ENCODE peak calls at places on chromosomes 6 and 20, in six cellular contexts. Y is mesothelial cell of epicardium, N is Calu3, D is upper lobe of left lung, J is psoas muscle, I is BE2C. C is an unnamed sample.

GRCh38 chr6:138343112-138343511 is 34.6 kb upstream of the SMIM28 start:
- DNase-seq in J (no peak), Y (no peak), N (no peak), I (no peak), D (no peak), C (no peak)

GRCh38 chr6:133392015-133392414 is 150.9 kb downstream of the EYA4 start:
- DNase-seq in D (no peak), I (no peak), J (no peak), N (no peak), Y (no peak), C (no peak)

GRCh38 chr6:27096834-27097511 is 150.5 kb upstream of the PRSS16 start:
- DNase-seq in I (peak), J (peak), D (peak), N (peak), Y (peak), C (no peak)

GRCh38 chr6:46510656-46511055 is 19.4 kb upstream of the RCAN2 start:
- DNase-seq in I (no peak), Y (no peak), J (no peak), D (no peak), N (no peak), C (no peak)

GRCh38 chr6:134698228-134698627 is 251.7 kb downstream of the ALDH8A1 start:
- DNase-seq in J (no peak), Y (no peak), I (no peak), N (no peak), D (no peak), C (no peak)

GRCh38 chr6:146887447-146888077 is 288.8 kb downstream of the ADGB start:
- DNase-seq in N (no peak), I (no peak), D (no peak), J (no peak), Y (no peak), C (no peak)

GRCh38 chr6:42260972-42261371 is 43.3 kb upstream of the MRPS10 start:
- DNase-seq in I (peak), D (no peak), Y (no peak), N (peak), J (peak), C (no peak)

GRCh38 chr6:118263929-118264486 is 284.1 kb upstream of the PLN start:
- DNase-seq in Y (peak), D (no peak), I (peak), J (no peak), N (no peak), C (no peak)

GRCh38 chr6:97963148-97963680 is 680.2 kb upstream of the MMS22L start:
- DNase-seq in N (no peak), I (no peak), J (no peak), D (no peak), Y (no peak), C (no peak)

GRCh38 chr6:41700577-41701347 is 34.6 kb downstream of the TFEB start:
- DNase-seq in N (no peak), I (no peak), D (no peak), Y (no peak), J (no peak), C (no peak)

GRCh38 chr6:9095671-9096260 is 660.4 kb upstream of the SLC35B3 start:
- DNase-seq in Y (no peak), D (no peak), N (no peak), J (no peak), I (no peak), C (no peak)

GRCh38 chr20:22862645-22863230 is 172.4 kb upstream of the SSTR4 start:
- DNase-seq in J (no peak), Y (no peak), D (no peak), N (no peak), I (no peak), C (no peak)

GRCh38 chr20:38283236-38283635 is 20.7 kb upstream of the BPI start:
- DNase-seq in J (no peak), N (no peak), D (no peak), Y (no peak), I (no peak), C (peak)

GRCh38 chr6:47483516-47483852 is 5.9 kb downstream of the CD2AP start:
- DNase-seq in I (no peak), D (no peak), Y (no peak), J (no peak), N (no peak), C (no peak)

GRCh38 chr6:43869091-43869710 is 99.2 kb downstream of the VEGFA start:
- DNase-seq in I (no peak), J (peak), D (no peak), N (no peak), Y (no peak), C (no peak)

GRCh38 chr6:393391-394221 is 2.1 kb downstream of the IRF4 start:
- DNase-seq in N (no peak), D (no peak), I (no peak), Y (no peak), J (peak), C (no peak)

GRCh38 chr20:57335392-57335791 is 5.8 kb downstream of the SPO11 start:
- DNase-seq in I (no peak), D (no peak), Y (no peak), N (no peak), J (no peak), C (no peak)

GRCh38 chr6:151702851-151703629 is 104.4 kb upstream of the ESR1 start:
- DNase-seq in I (no peak), Y (no peak), D (no peak), J (no peak), N (no peak), C (no peak)

GRCh38 chr20:19813839-19814238 is 55.8 kb downstream of the RIN2 start:
- DNase-seq in I (no peak), D (no peak), N (no peak), J (no peak), Y (no peak), C (no peak)

GRCh38 chr6:22399693-22400092 is 102.9 kb upstream of the PRL start:
- DNase-seq in Y (no peak), D (no peak), J (no peak), N (no peak), I (peak), C (no peak)

GRCh38 chr6:28634758-28635546 is 109.3 kb downstream of the GPX5 start:
- DNase-seq in D (no peak), N (no peak), J (no peak), Y (no peak), I (peak), C (no peak)

GRCh38 chr6:82711105-82711829 is 347.6 kb downstream of the TPBG start:
- DNase-seq in N (no peak), J (no peak), I (no peak), D (no peak), Y (no peak), C (no peak)

DNA sequence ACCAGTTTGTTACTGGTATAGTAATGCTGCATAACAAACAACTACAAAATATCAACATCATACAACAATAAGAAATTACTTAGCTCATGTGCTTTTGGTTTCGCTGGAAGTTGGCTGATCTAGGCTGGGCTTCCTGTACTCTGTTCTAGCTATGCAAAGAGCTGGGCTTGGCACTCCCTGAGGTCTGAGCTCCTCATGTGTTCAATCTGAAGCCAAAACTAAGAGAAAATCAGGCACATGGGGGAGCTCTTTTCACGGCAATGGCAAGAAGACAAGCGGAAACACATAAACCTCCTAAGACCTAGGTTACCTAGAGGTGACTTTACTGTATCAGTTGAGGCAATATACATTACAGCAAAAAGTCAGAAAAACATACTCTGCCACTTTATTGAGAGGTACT is 574.2 kb downstream of the KHDRBS2 start:
- DNase-seq in I (no peak), D (no peak), J (no peak), N (no peak), Y (no peak), C (no peak)
- TF ChIP-seq CTCF in I (no peak), D (no peak), J (no peak), N (no peak), Y (no peak), C (no peak)

GRCh38 chr6:16239798-16240123 is 1.4 kb downstream of the GMPR start:
- DNase-seq in J (no peak), D (no peak), Y (no peak), I (no peak), N (no peak), C (no peak)

GRCh38 chr6:16238057-16238657 is at the start of gene GMPR:
- DNase-seq in Y (peak), J (peak), D (peak), I (peak), N (peak), C (peak)

GRCh38 chr6:16238658-16239089 is 287 bp downstream of the GMPR start:
- DNase-seq in I (no peak), J (peak), D (peak), Y (no peak), N (peak), C (no peak)

GRCh38 chr6:16240618-16241320 is 2.4 kb downstream of the GMPR start:
- DNase-seq in D (no peak), I (no peak), Y (no peak), N (no peak), J (no peak), C (no peak)

DNA sequence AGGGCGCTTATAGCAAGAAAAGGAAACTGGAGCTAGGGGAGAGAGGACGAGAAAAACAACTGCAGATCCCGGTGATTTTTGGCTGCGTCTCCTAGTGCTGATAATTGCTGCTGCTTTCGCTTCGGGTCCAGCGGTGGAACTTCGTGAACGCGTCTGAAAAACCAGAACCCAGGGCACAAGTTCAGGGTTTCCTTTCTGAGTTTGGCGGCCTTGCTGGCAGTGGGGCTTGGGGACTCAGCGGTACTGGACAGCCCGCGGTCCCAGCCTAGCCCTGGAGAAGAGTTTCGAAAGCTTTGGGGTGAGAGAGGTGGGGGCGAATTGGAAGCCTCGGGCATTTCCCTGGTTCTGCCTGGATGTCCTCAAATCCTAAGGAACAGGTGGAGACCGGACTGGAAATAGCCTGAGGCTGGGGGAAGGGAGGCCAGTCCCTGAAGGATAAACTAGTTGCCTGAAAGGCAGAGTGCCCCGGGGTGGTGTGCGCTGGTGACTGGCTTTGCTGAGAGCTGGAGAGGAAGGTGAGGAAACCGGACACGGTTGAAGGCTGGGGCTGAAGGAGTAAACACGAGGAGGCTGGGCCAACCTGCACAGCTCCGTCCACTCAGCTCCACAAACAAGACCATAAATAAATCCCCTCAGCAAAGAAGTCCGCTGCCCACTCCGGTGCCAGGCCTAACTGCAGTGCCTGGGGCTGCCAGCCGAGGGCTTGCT is 857 bp downstream of the GMPR start:
- DNase-seq in Y (no peak), I (peak), D (peak), J (peak), N (peak), C (no peak)
- TF ChIP-seq CTCF in Y (no peak), I (peak), D (peak), J (peak), N (no peak), C (peak)

GRCh38 chr6:120405947-120406346 is 928.3 kb downstream of the TBC1D32 start:
- DNase-seq in I (peak), Y (no peak), N (no peak), D (no peak), J (no peak), C (no peak)
- TF ChIP-seq CTCF in I (peak), Y (no peak), N (no peak), D (no peak), J (no peak), C (peak)

DNA sequence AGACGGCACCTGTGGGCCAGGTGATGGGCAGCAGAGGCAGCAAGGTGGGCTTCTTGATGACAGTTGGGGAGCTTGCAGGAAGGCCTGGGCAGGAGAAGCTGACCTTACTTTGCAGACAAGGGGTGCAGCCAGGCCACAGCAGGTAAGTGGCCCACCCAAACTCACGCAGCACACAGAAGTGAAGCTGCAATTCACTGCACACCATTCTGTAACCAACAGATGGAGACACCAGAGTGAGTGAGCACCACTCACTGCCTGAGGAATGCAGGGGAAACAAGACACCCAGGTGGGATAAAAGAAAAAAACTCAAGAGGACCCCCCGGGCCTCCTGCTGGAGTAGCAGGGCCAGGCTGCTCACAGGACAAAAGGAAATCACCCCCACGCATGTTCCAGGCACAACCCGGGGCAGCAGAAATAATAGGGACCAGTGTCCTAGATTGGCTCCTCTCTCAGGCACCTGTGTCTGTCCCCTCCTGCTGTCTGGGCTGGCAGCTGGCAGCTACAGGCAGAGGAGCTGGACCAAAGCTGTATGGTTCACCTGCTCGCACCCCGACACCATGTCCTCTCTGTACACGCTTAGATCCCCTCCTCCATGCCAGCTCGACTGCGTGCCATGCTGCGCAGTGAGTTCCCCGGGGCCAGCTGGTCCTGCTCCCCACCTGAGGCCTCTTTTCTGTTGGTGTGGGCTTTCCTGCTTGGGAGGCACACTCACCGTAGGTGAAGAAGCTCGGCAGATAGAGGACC is 4.9 kb downstream of the MTCH1 start:
- DNase-seq in D (no peak), N (no peak), J (no peak), Y (no peak), I (no peak), C (no peak)
- TF ChIP-seq CTCF in D (no peak), N (no peak), J (peak), Y (no peak), I (peak), C (no peak)

C was measured in type B pancreatic cell.